ENCODE peak calls at places on chromosomes 11 and 22, in seven cellular contexts. J is H4, A is NCI-H2171 treated with DMSO at 0.1 percent for 48 hours, I is psoas muscle, K is tibial artery, Y is hippocampal formation, N is HFFc6. C is an unnamed sample.

GRCh38 chr11:62400281-62400680 is 18.6 kb upstream of the SCGB1A1 start:
- DNase-seq in A (no peak), K (no peak), J (no peak), Y (no peak), N (no peak), I (no peak), C (no peak)

GRCh38 chr22:26502688-26503561 is 9.3 kb downstream of the TFIP11 start:
- DNase-seq in N (peak; percentile 33), J (no peak), A (peak; percentile 35), K (no peak), Y (peak; percentile 15), I (peak; percentile 75), C (peak; percentile 39)

GRCh38 chr11:93986716-93987115 is 34.4 kb upstream of the HEPHL1 start:
- DNase-seq in N (no peak), J (peak; percentile 71), I (no peak), A (no peak), Y (no peak), K (no peak), C (no peak)

GRCh38 chr11:78163828-78164227 is 24.4 kb upstream of the ALG8 start:
- DNase-seq in A (no peak), I (no peak), K (no peak), N (no peak), Y (no peak), J (no peak), C (no peak)

GRCh38 chr11:71164186-71164585 is 88.2 kb downstream of the SHANK2 start:
- DNase-seq in I (no peak), K (peak; percentile 5), N (no peak), A (no peak), Y (no peak), J (no peak), C (no peak)

GRCh38 chr11:133964946-133965632 is 8.3 kb upstream of the IGSF9B start:
- DNase-seq in I (no peak), A (no peak), J (peak; percentile 67), N (peak; percentile 6), Y (peak; percentile 18), K (peak; percentile 55), C (no peak)

GRCh38 chr22:24282401-24282800 is 11.8 kb downstream of the SPECC1L start:
- DNase-seq in Y (no peak), K (no peak), N (no peak), A (no peak), J (no peak), I (no peak), C (no peak)

GRCh38 chr11:130533113-130533803 is 84.8 kb downstream of the ADAMTS15 start:
- DNase-seq in Y (no peak), K (no peak), A (peak; percentile 14), N (no peak), J (no peak), I (no peak), C (no peak)

GRCh38 chr11:73244589-73245240 is 26.6 kb downstream of the P2RY2 start:
- DNase-seq in K (no peak), Y (no peak), N (no peak), I (no peak), A (no peak), J (no peak), C (no peak)

GRCh38 chr11:111911563-111912401 is at the start of gene CRYAB:
- DNase-seq in K (peak; percentile 96), N (peak; percentile 94), A (no peak), J (peak; percentile 33), I (peak; percentile 97), Y (peak; percentile 93), C (peak; percentile 86)

GRCh38 chr11:118691926-118692830 is 12.7 kb upstream of the TREH start:
- DNase-seq in J (peak; percentile 31), K (no peak), I (no peak), Y (no peak), N (peak; percentile 32), A (peak; percentile 37), C (peak; percentile 62)

GRCh38 chr11:9273430-9274336 is 8.5 kb upstream of the DENND5A start:
- DNase-seq in A (no peak), I (no peak), N (no peak), J (no peak), K (no peak), Y (no peak), C (no peak)

GRCh38 chr22:49462795-49463194 is 364.9 kb downstream of the BRD1 start:
- DNase-seq in A (no peak), J (peak; percentile 11), I (no peak), N (no peak), Y (no peak), K (no peak), C (no peak)

GRCh38 chr11:126212089-126212660 is 593 bp downstream of the FAM118B start:
- DNase-seq in N (peak; percentile 8), I (no peak), K (no peak), A (no peak), J (no peak), Y (no peak), C (peak; percentile 51)

GRCh38 chr22:31081963-31082605 is 966 bp downstream of the SMTN start:
- DNase-seq in N (peak; percentile 59), Y (no peak), K (no peak), I (no peak), J (no peak), A (no peak), C (peak; percentile 55)

GRCh38 chr11:20125927-20126326 is 34.3 kb downstream of the DBX1 start:
- DNase-seq in Y (no peak), I (no peak), K (no peak), A (no peak), J (no peak), N (peak; percentile 52), C (peak; percentile 42)

GRCh38 chr11:18393581-18394299 is 623 bp upstream of the LDHA start:
- DNase-seq in I (no peak), N (no peak), J (no peak), Y (no peak), K (peak; percentile 29), A (no peak), C (peak; percentile 32)

GRCh38 chr11:131042711-131043110 is 126.4 kb upstream of the SNX19 start:
- DNase-seq in J (no peak), A (no peak), I (no peak), N (no peak), Y (no peak), K (no peak), C (no peak)

GRCh38 chr11:66462911-66463310 is 3.8 kb upstream of the PELI3 start:
- DNase-seq in I (no peak), N (no peak), K (no peak), A (no peak), Y (no peak), J (no peak), C (no peak)

GRCh38 chr22:33678523-33678922 is 241.8 kb downstream of the LARGE1 start:
- DNase-seq in I (no peak), A (no peak), Y (no peak), N (no peak), J (no peak), K (no peak), C (no peak)

GRCh38 chr11:107563702-107564101 is 1.8 kb downstream of the ALKBH8 start:
- DNase-seq in A (peak; percentile 42), I (no peak), J (peak; percentile 59), Y (no peak), K (peak; percentile 32), N (peak; percentile 68), C (peak; percentile 46)

GRCh38 chr22:49320714-49321476 is 506.8 kb downstream of the BRD1 start:
- DNase-seq in K (no peak), I (peak; percentile 18), N (no peak), A (no peak), J (no peak), Y (no peak), C (no peak)

GRCh38 chr11:91796999-91797398 is 427.6 kb upstream of the FAT3 start:
- DNase-seq in N (no peak), Y (no peak), K (no peak), J (no peak), A (no peak), I (no peak), C (no peak)

GRCh38 chr11:37718431-37718999 is 1120.5 kb upstream of the RAG2 start:
- DNase-seq in Y (no peak), K (no peak), N (no peak), A (peak; percentile 19), J (peak; percentile 83), I (no peak), C (no peak)

GRCh38 chr22:31586137-31586920 is 75.7 kb downstream of the PISD start:
- DNase-seq in I (no peak), J (no peak), A (no peak), N (peak; percentile 85), Y (no peak), K (no peak), C (no peak)

GRCh38 chr11:11972942-11973341 is 35.5 kb downstream of the DKK3 start:
- DNase-seq in K (no peak), I (no peak), N (no peak), Y (no peak), J (no peak), A (no peak), C (no peak)